ENCODE peak calls at places on chromosome X, in five cellular contexts. One of them, this sample, is unnamed.

GRCh38 chrX:71577682-71578081 is 555 bp upstream of the GCNA start:
- DNase-seq in stimulated activated CD8-positive, alpha-beta memory T cell treated with anti-CD3 and anti-CD28 coated beads, Interleukin-7, amount 100 ng/mL, for 24 hours: no peak
- DNase-seq in AG04450: no peak
- DNase-seq in activated naive CD4-positive, alpha-beta T cell treated with anti-CD3 and anti-CD28 coated beads for 36 hours: no peak
- DNase-seq in OCI-LY7: no peak
- DNase-seq in this sample: no peak

GRCh38 chrX:131571348-131571747 is 27.5 kb downstream of the OR13H1 start:
- DNase-seq in stimulated activated CD8-positive, alpha-beta memory T cell treated with anti-CD3 and anti-CD28 coated beads, Interleukin-7, amount 100 ng/mL, for 24 hours: no peak
- DNase-seq in AG04450: no peak
- DNase-seq in activated naive CD4-positive, alpha-beta T cell treated with anti-CD3 and anti-CD28 coated beads for 36 hours: no peak
- DNase-seq in OCI-LY7: no peak
- DNase-seq in this sample: no peak

GRCh38 chrX:119885554-119886428 is 9.9 kb upstream of the AKAP14 start:
- DNase-seq in stimulated activated CD8-positive, alpha-beta memory T cell treated with anti-CD3 and anti-CD28 coated beads, Interleukin-7, amount 100 ng/mL, for 24 hours: no peak
- DNase-seq in AG04450: no peak
- DNase-seq in activated naive CD4-positive, alpha-beta T cell treated with anti-CD3 and anti-CD28 coated beads for 36 hours: peak; percentile 9
- DNase-seq in OCI-LY7: peak; percentile 13
- DNase-seq in this sample: no peak

GRCh38 chrX:78378476-78379115 is 51.2 kb upstream of the CYSLTR1 start:
- DNase-seq in stimulated activated CD8-positive, alpha-beta memory T cell treated with anti-CD3 and anti-CD28 coated beads, Interleukin-7, amount 100 ng/mL, for 24 hours: no peak
- DNase-seq in AG04450: no peak
- DNase-seq in activated naive CD4-positive, alpha-beta T cell treated with anti-CD3 and anti-CD28 coated beads for 36 hours: no peak
- DNase-seq in OCI-LY7: no peak
- DNase-seq in this sample: no peak

GRCh38 chrX:131617182-131617581 is 73.3 kb downstream of the OR13H1 start:
- DNase-seq in stimulated activated CD8-positive, alpha-beta memory T cell treated with anti-CD3 and anti-CD28 coated beads, Interleukin-7, amount 100 ng/mL, for 24 hours: no peak
- DNase-seq in AG04450: no peak
- DNase-seq in activated naive CD4-positive, alpha-beta T cell treated with anti-CD3 and anti-CD28 coated beads for 36 hours: no peak
- DNase-seq in OCI-LY7: no peak
- DNase-seq in this sample: no peak

GRCh38 chrX:151763711-151764110 is 29.2 kb downstream of the CNGA2 start:
- DNase-seq in stimulated activated CD8-positive, alpha-beta memory T cell treated with anti-CD3 and anti-CD28 coated beads, Interleukin-7, amount 100 ng/mL, for 24 hours: no peak
- DNase-seq in AG04450: no peak
- DNase-seq in activated naive CD4-positive, alpha-beta T cell treated with anti-CD3 and anti-CD28 coated beads for 36 hours: no peak
- DNase-seq in OCI-LY7: no peak
- DNase-seq in this sample: no peak

GRCh38 chrX:30795981-30796958 is 92.8 kb downstream of the TAB3 start:
- DNase-seq in stimulated activated CD8-positive, alpha-beta memory T cell treated with anti-CD3 and anti-CD28 coated beads, Interleukin-7, amount 100 ng/mL, for 24 hours: no peak
- DNase-seq in AG04450: no peak
- DNase-seq in activated naive CD4-positive, alpha-beta T cell treated with anti-CD3 and anti-CD28 coated beads for 36 hours: no peak
- DNase-seq in OCI-LY7: no peak
- DNase-seq in this sample: no peak

GRCh38 chrX:120517936-120518335 is 42.8 kb downstream of the CUL4B start:
- DNase-seq in stimulated activated CD8-positive, alpha-beta memory T cell treated with anti-CD3 and anti-CD28 coated beads, Interleukin-7, amount 100 ng/mL, for 24 hours: no peak
- DNase-seq in AG04450: peak; percentile 21
- DNase-seq in activated naive CD4-positive, alpha-beta T cell treated with anti-CD3 and anti-CD28 coated beads for 36 hours: no peak
- DNase-seq in OCI-LY7: no peak
- DNase-seq in this sample: no peak

GRCh38 chrX:71169586-71169985 is 24.9 kb downstream of the NLGN3 start:
- DNase-seq in stimulated activated CD8-positive, alpha-beta memory T cell treated with anti-CD3 and anti-CD28 coated beads, Interleukin-7, amount 100 ng/mL, for 24 hours: no peak
- DNase-seq in AG04450: no peak
- DNase-seq in activated naive CD4-positive, alpha-beta T cell treated with anti-CD3 and anti-CD28 coated beads for 36 hours: no peak
- DNase-seq in OCI-LY7: no peak
- DNase-seq in this sample: no peak

GRCh38 chrX:87299563-87300160 is 217.9 kb upstream of the KLHL4 start:
- DNase-seq in stimulated activated CD8-positive, alpha-beta memory T cell treated with anti-CD3 and anti-CD28 coated beads, Interleukin-7, amount 100 ng/mL, for 24 hours: no peak
- DNase-seq in AG04450: no peak
- DNase-seq in activated naive CD4-positive, alpha-beta T cell treated with anti-CD3 and anti-CD28 coated beads for 36 hours: no peak
- DNase-seq in OCI-LY7: peak; percentile 16
- DNase-seq in this sample: no peak

GRCh38 chrX:34275710-34276109 is 143.6 kb upstream of the FAM47A start:
- DNase-seq in stimulated activated CD8-positive, alpha-beta memory T cell treated with anti-CD3 and anti-CD28 coated beads, Interleukin-7, amount 100 ng/mL, for 24 hours: no peak
- DNase-seq in AG04450: no peak
- DNase-seq in activated naive CD4-positive, alpha-beta T cell treated with anti-CD3 and anti-CD28 coated beads for 36 hours: no peak
- DNase-seq in OCI-LY7: no peak
- DNase-seq in this sample: no peak

GRCh38 chrX:41686788-41687187 is 2.0 kb upstream of the GPR34 start:
- DNase-seq in stimulated activated CD8-positive, alpha-beta memory T cell treated with anti-CD3 and anti-CD28 coated beads, Interleukin-7, amount 100 ng/mL, for 24 hours: no peak
- DNase-seq in AG04450: no peak
- DNase-seq in activated naive CD4-positive, alpha-beta T cell treated with anti-CD3 and anti-CD28 coated beads for 36 hours: no peak
- DNase-seq in OCI-LY7: peak; percentile 3
- DNase-seq in this sample: peak; percentile 15

GRCh38 chrX:43939187-43939926 is 33.8 kb downstream of the NDP start:
- DNase-seq in stimulated activated CD8-positive, alpha-beta memory T cell treated with anti-CD3 and anti-CD28 coated beads, Interleukin-7, amount 100 ng/mL, for 24 hours: no peak
- DNase-seq in AG04450: no peak
- DNase-seq in activated naive CD4-positive, alpha-beta T cell treated with anti-CD3 and anti-CD28 coated beads for 36 hours: no peak
- DNase-seq in OCI-LY7: no peak
- DNase-seq in this sample: no peak

GRCh38 chrX:19791562-19791961 is 95.8 kb downstream of the SH3KBP1 start:
- DNase-seq in stimulated activated CD8-positive, alpha-beta memory T cell treated with anti-CD3 and anti-CD28 coated beads, Interleukin-7, amount 100 ng/mL, for 24 hours: no peak
- DNase-seq in AG04450: no peak
- DNase-seq in activated naive CD4-positive, alpha-beta T cell treated with anti-CD3 and anti-CD28 coated beads for 36 hours: no peak
- DNase-seq in OCI-LY7: no peak
- DNase-seq in this sample: peak; percentile 33

GRCh38 chrX:95733426-95733825 is 951.2 kb upstream of the DIAPH2 start:
- DNase-seq in stimulated activated CD8-positive, alpha-beta memory T cell treated with anti-CD3 and anti-CD28 coated beads, Interleukin-7, amount 100 ng/mL, for 24 hours: no peak
- DNase-seq in AG04450: no peak
- DNase-seq in activated naive CD4-positive, alpha-beta T cell treated with anti-CD3 and anti-CD28 coated beads for 36 hours: no peak
- DNase-seq in OCI-LY7: no peak
- DNase-seq in this sample: no peak

GRCh38 chrX:78708830-78709229 is 38.7 kb upstream of the LPAR4 start:
- DNase-seq in stimulated activated CD8-positive, alpha-beta memory T cell treated with anti-CD3 and anti-CD28 coated beads, Interleukin-7, amount 100 ng/mL, for 24 hours: no peak
- DNase-seq in AG04450: no peak
- DNase-seq in activated naive CD4-positive, alpha-beta T cell treated with anti-CD3 and anti-CD28 coated beads for 36 hours: no peak
- DNase-seq in OCI-LY7: no peak
- DNase-seq in this sample: no peak

GRCh38 chrX:290476-291166 is 9.4 kb downstream of the PLCXD1 start:
- DNase-seq in stimulated activated CD8-positive, alpha-beta memory T cell treated with anti-CD3 and anti-CD28 coated beads, Interleukin-7, amount 100 ng/mL, for 24 hours: no peak
- DNase-seq in AG04450: no peak
- DNase-seq in activated naive CD4-positive, alpha-beta T cell treated with anti-CD3 and anti-CD28 coated beads for 36 hours: no peak
- DNase-seq in OCI-LY7: no peak
- DNase-seq in this sample: no peak

GRCh38 chrX:132292753-132293152 is 73.5 kb upstream of the RAP2C start:
- DNase-seq in stimulated activated CD8-positive, alpha-beta memory T cell treated with anti-CD3 and anti-CD28 coated beads, Interleukin-7, amount 100 ng/mL, for 24 hours: no peak
- DNase-seq in AG04450: peak; percentile 15
- DNase-seq in activated naive CD4-positive, alpha-beta T cell treated with anti-CD3 and anti-CD28 coated beads for 36 hours: peak; percentile 33
- DNase-seq in OCI-LY7: peak; percentile 61
- DNase-seq in this sample: peak; percentile 1

GRCh38 chrX:8043546-8043945 is 116.3 kb upstream of the PNPLA4 start:
- DNase-seq in stimulated activated CD8-positive, alpha-beta memory T cell treated with anti-CD3 and anti-CD28 coated beads, Interleukin-7, amount 100 ng/mL, for 24 hours: no peak
- DNase-seq in AG04450: no peak
- DNase-seq in activated naive CD4-positive, alpha-beta T cell treated with anti-CD3 and anti-CD28 coated beads for 36 hours: no peak
- DNase-seq in OCI-LY7: no peak
- DNase-seq in this sample: no peak

GRCh38 chrX:134460861-134461218 is 875 bp downstream of the HPRT1 start:
- DNase-seq in stimulated activated CD8-positive, alpha-beta memory T cell treated with anti-CD3 and anti-CD28 coated beads, Interleukin-7, amount 100 ng/mL, for 24 hours: no peak
- DNase-seq in AG04450: no peak
- DNase-seq in activated naive CD4-positive, alpha-beta T cell treated with anti-CD3 and anti-CD28 coated beads for 36 hours: no peak
- DNase-seq in OCI-LY7: peak; percentile 23
- DNase-seq in this sample: no peak

GRCh38 chrX:45322820-45323219 is 122.1 kb upstream of the DIPK2B start:
- DNase-seq in stimulated activated CD8-positive, alpha-beta memory T cell treated with anti-CD3 and anti-CD28 coated beads, Interleukin-7, amount 100 ng/mL, for 24 hours: no peak
- DNase-seq in AG04450: no peak
- DNase-seq in activated naive CD4-positive, alpha-beta T cell treated with anti-CD3 and anti-CD28 coated beads for 36 hours: no peak
- DNase-seq in OCI-LY7: no peak
- DNase-seq in this sample: no peak

GRCh38 chrX:15451913-15452312 is 41.2 kb downstream of the PIR start:
- DNase-seq in stimulated activated CD8-positive, alpha-beta memory T cell treated with anti-CD3 and anti-CD28 coated beads, Interleukin-7, amount 100 ng/mL, for 24 hours: no peak
- DNase-seq in AG04450: no peak
- DNase-seq in activated naive CD4-positive, alpha-beta T cell treated with anti-CD3 and anti-CD28 coated beads for 36 hours: no peak
- DNase-seq in OCI-LY7: no peak
- DNase-seq in this sample: no peak

GRCh38 chrX:39766085-39766726 is 331.6 kb downstream of the BCOR start:
- DNase-seq in stimulated activated CD8-positive, alpha-beta memory T cell treated with anti-CD3 and anti-CD28 coated beads, Interleukin-7, amount 100 ng/mL, for 24 hours: no peak
- DNase-seq in AG04450: no peak
- DNase-seq in activated naive CD4-positive, alpha-beta T cell treated with anti-CD3 and anti-CD28 coated beads for 36 hours: peak; percentile 34
- DNase-seq in OCI-LY7: peak; percentile 72
- DNase-seq in this sample: no peak

GRCh38 chrX:123157586-123157985 is 26.5 kb upstream of the GRIA3 start:
- DNase-seq in stimulated activated CD8-positive, alpha-beta memory T cell treated with anti-CD3 and anti-CD28 coated beads, Interleukin-7, amount 100 ng/mL, for 24 hours: no peak
- DNase-seq in AG04450: no peak
- DNase-seq in activated naive CD4-positive, alpha-beta T cell treated with anti-CD3 and anti-CD28 coated beads for 36 hours: no peak
- DNase-seq in OCI-LY7: no peak
- DNase-seq in this sample: no peak

GRCh38 chrX:31232506-31232905 is 160.7 kb upstream of the FTHL17 start:
- DNase-seq in stimulated activated CD8-positive, alpha-beta memory T cell treated with anti-CD3 and anti-CD28 coated beads, Interleukin-7, amount 100 ng/mL, for 24 hours: no peak
- DNase-seq in AG04450: no peak
- DNase-seq in activated naive CD4-positive, alpha-beta T cell treated with anti-CD3 and anti-CD28 coated beads for 36 hours: no peak
- DNase-seq in OCI-LY7: peak; percentile 51
- DNase-seq in this sample: no peak

GRCh38 chrX:19515615-19516105 is 352 bp upstream of the MAP3K15 start:
- DNase-seq in stimulated activated CD8-positive, alpha-beta memory T cell treated with anti-CD3 and anti-CD28 coated beads, Interleukin-7, amount 100 ng/mL, for 24 hours: no peak
- DNase-seq in AG04450: no peak
- DNase-seq in activated naive CD4-positive, alpha-beta T cell treated with anti-CD3 and anti-CD28 coated beads for 36 hours: no peak
- DNase-seq in OCI-LY7: no peak
- DNase-seq in this sample: no peak

GRCh38 chrX:109684136-109684535 is 48.9 kb downstream of the ACSL4 start:
- DNase-seq in stimulated activated CD8-positive, alpha-beta memory T cell treated with anti-CD3 and anti-CD28 coated beads, Interleukin-7, amount 100 ng/mL, for 24 hours: no peak
- DNase-seq in AG04450: no peak
- DNase-seq in activated naive CD4-positive, alpha-beta T cell treated with anti-CD3 and anti-CD28 coated beads for 36 hours: no peak
- DNase-seq in OCI-LY7: no peak
- DNase-seq in this sample: no peak

GRCh38 chrX:103789004-103789403 is 12.4 kb downstream of the PLP1 start:
- DNase-seq in stimulated activated CD8-positive, alpha-beta memory T cell treated with anti-CD3 and anti-CD28 coated beads, Interleukin-7, amount 100 ng/mL, for 24 hours: no peak
- DNase-seq in AG04450: no peak
- DNase-seq in activated naive CD4-positive, alpha-beta T cell treated with anti-CD3 and anti-CD28 coated beads for 36 hours: no peak
- DNase-seq in OCI-LY7: peak; percentile 73
- DNase-seq in this sample: no peak

GRCh38 chrX:103398321-103398937 is 22.1 kb downstream of the BEX3 start:
- DNase-seq in stimulated activated CD8-positive, alpha-beta memory T cell treated with anti-CD3 and anti-CD28 coated beads, Interleukin-7, amount 100 ng/mL, for 24 hours: no peak
- DNase-seq in AG04450: no peak
- DNase-seq in activated naive CD4-positive, alpha-beta T cell treated with anti-CD3 and anti-CD28 coated beads for 36 hours: no peak
- DNase-seq in OCI-LY7: no peak
- DNase-seq in this sample: no peak

GRCh38 chrX:134735015-134735414 is 76.7 kb upstream of the PLAC1 start:
- DNase-seq in stimulated activated CD8-positive, alpha-beta memory T cell treated with anti-CD3 and anti-CD28 coated beads, Interleukin-7, amount 100 ng/mL, for 24 hours: no peak
- DNase-seq in AG04450: no peak
- DNase-seq in activated naive CD4-positive, alpha-beta T cell treated with anti-CD3 and anti-CD28 coated beads for 36 hours: no peak
- DNase-seq in OCI-LY7: no peak
- DNase-seq in this sample: no peak

GRCh38 chrX:136179133-136179532 is 31.8 kb downstream of the FHL1 start:
- DNase-seq in stimulated activated CD8-positive, alpha-beta memory T cell treated with anti-CD3 and anti-CD28 coated beads, Interleukin-7, amount 100 ng/mL, for 24 hours: no peak
- DNase-seq in AG04450: no peak
- DNase-seq in activated naive CD4-positive, alpha-beta T cell treated with anti-CD3 and anti-CD28 coated beads for 36 hours: no peak
- DNase-seq in OCI-LY7: no peak
- DNase-seq in this sample: no peak